ENCODE peak calls at places on chromosomes 7 and 10, in nine cellular contexts. Z is kidney epithelial cell; O is left ventricle myocardium inferior; U is GM19239; I is occipital lobe; J is HCEC 1CT; K is Jurkat, Clone E6-1; D is NCI-H2171 treated with DMSO at 0.1 percent for 48 hours; P is HTR-8/SVneo. W is an unnamed sample.

GRCh38 chr10:44992070-44992731 is 8.5 kb upstream of the ZNF22 start:
- DNase-seq in Z (no peak), O (no peak), U (no peak), I (no peak), J (no peak), K (no peak), D (no peak), P (no peak), W (no peak)

GRCh38 chr10:92692697-92693533 is 3.2 kb downstream of the HHEX start:
- DNase-seq in Z (no peak), O (no peak), U (no peak), I (no peak), J (no peak), K (no peak), D (no peak), P (no peak), W (no peak)

GRCh38 chr7:147136369-147136768 is 1019.8 kb downstream of the CNTNAP2 start:
- DNase-seq in Z (no peak), O (no peak), U (no peak), I (no peak), J (no peak), K (no peak), D (no peak), P (no peak), W (no peak)

GRCh38 chr7:73612598-73613269 is 11.6 kb downstream of the MLXIPL start:
- DNase-seq in Z (no peak), O (no peak), U (no peak), I (no peak), J (peak), K (no peak), D (no peak), P (no peak), W (no peak)

GRCh38 chr10:30171601-30172000 is 112.2 kb upstream of the JCAD start:
- DNase-seq in Z (no peak), O (no peak), U (no peak), I (no peak), J (no peak), K (no peak), D (no peak), P (no peak), W (no peak)

GRCh38 chr7:139675127-139676110 is 102.4 kb downstream of the HIPK2 start:
- DNase-seq in Z (no peak), O (no peak), U (no peak), I (no peak), J (no peak), K (no peak), D (peak), P (no peak), W (no peak)

GRCh38 chr10:78433063-78433717 is 399.5 kb downstream of the RPS24 start:
- DNase-seq in Z (no peak), O (peak), U (no peak), I (no peak), J (no peak), K (no peak), D (no peak), P (no peak), W (no peak)

GRCh38 chr7:4018917-4019316 is 663.2 kb upstream of the FOXK1 start:
- DNase-seq in Z (no peak), O (no peak), U (no peak), I (no peak), J (no peak), K (no peak), D (no peak), P (no peak), W (no peak)

GRCh38 chr7:86846494-86847190 is 202.9 kb downstream of the GRM3 start:
- DNase-seq in Z (no peak), O (no peak), U (no peak), I (no peak), J (no peak), K (no peak), D (no peak), P (no peak), W (no peak)

GRCh38 chr7:128835790-128836641 is 5.8 kb downstream of the FLNC start:
- DNase-seq in Z (no peak), O (no peak), U (no peak), I (peak), J (no peak), K (no peak), D (no peak), P (no peak), W (peak)

GRCh38 chr7:131538791-131539179 is 17.6 kb downstream of the PODXL start:
- DNase-seq in Z (no peak), O (peak), U (no peak), I (no peak), J (no peak), K (no peak), D (peak), P (no peak), W (no peak)

GRCh38 chr7:132030161-132030568 is 473.7 kb upstream of the PODXL start:
- DNase-seq in Z (no peak), O (peak), U (no peak), I (no peak), J (no peak), K (no peak), D (peak), P (no peak), W (peak)

GRCh38 chr7:156380261-156380660 is 260.3 kb upstream of the RNF32 start:
- DNase-seq in Z (no peak), O (no peak), U (no peak), I (no peak), J (no peak), K (no peak), D (no peak), P (no peak), W (no peak)

GRCh38 chr7:121279060-121279620 is 49.7 kb upstream of the WNT16 start:
- DNase-seq in Z (no peak), O (no peak), U (no peak), I (no peak), J (no peak), K (no peak), D (no peak), P (no peak), W (no peak)

GRCh38 chr10:50538473-50539398 is 85.0 kb downstream of the SGMS1 start:
- DNase-seq in Z (no peak), O (no peak), U (no peak), I (peak), J (no peak), K (no peak), D (no peak), P (no peak), W (peak)

GRCh38 chr7:152699101-152699500 is 23.2 kb upstream of the XRCC2 start:
- DNase-seq in Z (no peak), O (no peak), U (no peak), I (no peak), J (no peak), K (no peak), D (peak), P (no peak), W (no peak)

GRCh38 chr7:50631100-50631499 is 65.9 kb upstream of the DDC start:
- DNase-seq in Z (no peak), O (no peak), U (no peak), I (no peak), J (no peak), K (no peak), D (no peak), P (no peak), W (no peak)

GRCh38 chr7:92304406-92304893 is 58.7 kb downstream of the ANKIB1 start:
- DNase-seq in Z (no peak), O (no peak), U (no peak), I (no peak), J (no peak), K (no peak), D (no peak), P (no peak), W (no peak)

GRCh38 chr10:117240730-117241529 is at the start of gene SLC18A2:
- DNase-seq in Z (no peak), O (no peak), U (no peak), I (no peak), J (no peak), K (no peak), D (no peak), P (no peak), W (no peak)

GRCh38 chr7:152411389-152411788 is 24.4 kb downstream of the KMT2C start:
- DNase-seq in Z (no peak), O (no peak), U (no peak), I (no peak), J (no peak), K (no peak), D (no peak), P (no peak), W (no peak)

GRCh38 chr7:140983802-140984201 is 30.9 kb downstream of the MRPS33 start:
- DNase-seq in Z (no peak), O (no peak), U (no peak), I (no peak), J (no peak), K (peak), D (no peak), P (peak), W (no peak)